ENCODE peak calls at places on chromosomes 4 and X, in seven cellular contexts. J, S, O, A, F, V and W are unnamed samples.

GRCh38 chrX:140317462-140317861 is 187.4 kb downstream of the SOX3 start:
- DNase-seq in V (no peak), A (no peak), J (no peak), O (no peak), S (no peak), F (no peak), W (no peak)

GRCh38 chr4:64617813-64618212 is 208.6 kb upstream of the TECRL start:
- DNase-seq in A (no peak), J (no peak), F (no peak), V (no peak), O (no peak), S (no peak), W (no peak)

GRCh38 chrX:70439016-70439415 is 5.6 kb upstream of the DLG3 start:
- DNase-seq in J (no peak), S (no peak), O (no peak), V (no peak), A (no peak), F (no peak), W (no peak)

GRCh38 chr4:147737623-147738022 is 5.7 kb downstream of the ARHGAP10 start:
- DNase-seq in J (no peak), O (no peak), F (no peak), V (no peak), A (no peak), S (no peak), W (no peak)

GRCh38 chr4:5893591-5893990 is 705 bp upstream of the CRMP1 start:
- DNase-seq in F (no peak), J (no peak), O (no peak), S (no peak), V (no peak), A (no peak), W (no peak)

GRCh38 chrX:13471269-13471668 is 98.1 kb upstream of the EGFL6 start:
- DNase-seq in V (no peak), F (no peak), A (no peak), J (no peak), O (no peak), S (no peak), W (no peak)

GRCh38 chrX:12419591-12419990 is 281.3 kb downstream of the FRMPD4 start:
- DNase-seq in A (no peak), S (no peak), J (no peak), V (no peak), F (no peak), O (no peak), W (no peak)

GRCh38 chr4:4655901-4656300 is 114.1 kb upstream of the STX18 start:
- DNase-seq in A (no peak), F (no peak), J (no peak), S (no peak), O (no peak), V (no peak), W (no peak)

GRCh38 chr4:153232768-153233167 is 28.5 kb downstream of the TRIM2 start:
- DNase-seq in A (no peak), F (no peak), S (no peak), O (no peak), V (no peak), J (no peak), W (no peak)

GRCh38 chrX:47992669-47993068 is 11.1 kb downstream of the ZNF182 start:
- DNase-seq in O (no peak), J (no peak), S (no peak), A (no peak), V (no peak), F (no peak), W (no peak)

GRCh38 chr4:5280845-5281244 is 229.6 kb downstream of the STK32B start:
- DNase-seq in V (no peak), J (no peak), S (no peak), O (peak), A (no peak), F (no peak), W (no peak)

GRCh38 chr4:173013232-173013932 is 155.2 kb upstream of the GALNT7 start:
- DNase-seq in O (peak), A (peak), J (peak), V (no peak), F (peak), S (no peak), W (peak)

GRCh38 chrX:16445166-16445752 is 204.7 kb upstream of the S100G start:
- DNase-seq in A (no peak), J (peak), O (no peak), S (no peak), F (peak), V (no peak), W (peak)

GRCh38 chrX:9678215-9678980 is 87.2 kb downstream of the GPR143 start:
- DNase-seq in O (no peak), V (no peak), J (no peak), S (no peak), F (no peak), A (no peak), W (no peak)

GRCh38 chr4:8238515-8239053 is 31.0 kb upstream of the HTRA3 start:
- DNase-seq in O (no peak), J (no peak), V (no peak), F (no peak), S (no peak), A (no peak), W (no peak)

GRCh38 chrX:46326161-46326560 is 219.1 kb downstream of the ZNF674 start:
- DNase-seq in F (no peak), S (no peak), O (no peak), A (no peak), V (no peak), J (no peak), W (peak)

GRCh38 chrX:63186137-63186536 is 165.0 kb downstream of the SPIN4 start:
- DNase-seq in S (no peak), O (no peak), J (no peak), A (no peak), F (no peak), V (no peak), W (peak)

GRCh38 chrX:44529315-44529714 is 13.3 kb downstream of the FUNDC1 start:
- DNase-seq in O (no peak), A (no peak), S (no peak), V (no peak), F (no peak), J (no peak), W (no peak)

GRCh38 chrX:18146954-18147353 is 73.7 kb downstream of the BEND2 start:
- DNase-seq in J (peak), S (no peak), O (no peak), F (no peak), V (no peak), A (no peak), W (no peak)

GRCh38 chrX:102934624-102935023 is 2.4 kb upstream of the RAB40AL start:
- DNase-seq in O (no peak), S (no peak), V (no peak), A (no peak), F (peak), J (peak), W (peak)

GRCh38 chr4:62145276-62145675 is 945.1 kb downstream of the ADGRL3 start:
- DNase-seq in S (no peak), J (no peak), O (no peak), A (no peak), V (no peak), F (no peak), W (no peak)

GRCh38 chr4:187550256-187550950 is 445.2 kb upstream of the ZFP42 start:
- DNase-seq in O (no peak), A (no peak), S (no peak), V (no peak), J (no peak), F (no peak), W (no peak)

GRCh38 chr4:145732416-145732815 is 52.5 kb downstream of the C4orf51 start:
- DNase-seq in F (no peak), A (no peak), S (no peak), O (no peak), J (no peak), V (no peak), W (no peak)

GRCh38 chr4:15003891-15004700 is 1.8 kb downstream of the CPEB2 start:
- DNase-seq in A (peak), V (peak), S (peak), J (peak), F (peak), O (no peak), W (no peak)

GRCh38 chr4:151688003-151688784 is 72.6 kb downstream of the GATB start:
- DNase-seq in F (no peak), J (no peak), A (no peak), V (no peak), O (no peak), S (no peak), W (no peak)

GRCh38 chr4:186688150-186688943 is 35.3 kb downstream of the FAT1 start:
- DNase-seq in F (no peak), V (no peak), S (no peak), O (no peak), A (no peak), J (no peak), W (no peak)